ENCODE peak calls at places on chromosomes 16 and 17, in four cellular contexts. L is H1, N is heart right ventricle, J is fibroblast of lung. B is an unnamed sample.

GRCh38 chr17:47287068-47287467 is 33.4 kb downstream of the ITGB3 start:
- DNase-seq in L (no peak), N (no peak), J (no peak), B (no peak)

GRCh38 chr16:1870365-1871082 is 1.4 kb downstream of the MEIOB start:
- DNase-seq in L (no peak), N (no peak), J (peak; percentile 38), B (no peak)

GRCh38 chr17:37024181-37024637 is 75.5 kb downstream of the AATF start:
- DNase-seq in L (no peak), N (no peak), J (peak; percentile 16), B (no peak)

GRCh38 chr16:26644912-26645543 is 421.7 kb upstream of the C16orf82 start:
- DNase-seq in L (no peak), N (no peak), J (no peak), B (no peak)

GRCh38 chr16:22813223-22813945 is 578 bp upstream of the HS3ST2 start:
- DNase-seq in L (peak; percentile 97), N (peak; percentile 56), J (peak; percentile 2), B (peak; percentile 17)

GRCh38 chr16:23248261-23249194 is 53.6 kb upstream of the SCNN1B start:
- DNase-seq in L (no peak), N (no peak), J (no peak), B (no peak)

GRCh38 chr17:19796457-19796856 is 48.4 kb upstream of the ALDH3A1 start:
- DNase-seq in L (no peak), N (no peak), J (no peak), B (no peak)

GRCh38 chr16:27460663-27461482 is 58.9 kb downstream of the IL21R start:
- DNase-seq in L (no peak), N (no peak), J (no peak), B (no peak)

GRCh38 chr16:73034374-73034773 is 13.6 kb downstream of the ZFHX3 start:
- DNase-seq in L (no peak), N (no peak), J (no peak), B (peak; percentile 53)

DNA sequence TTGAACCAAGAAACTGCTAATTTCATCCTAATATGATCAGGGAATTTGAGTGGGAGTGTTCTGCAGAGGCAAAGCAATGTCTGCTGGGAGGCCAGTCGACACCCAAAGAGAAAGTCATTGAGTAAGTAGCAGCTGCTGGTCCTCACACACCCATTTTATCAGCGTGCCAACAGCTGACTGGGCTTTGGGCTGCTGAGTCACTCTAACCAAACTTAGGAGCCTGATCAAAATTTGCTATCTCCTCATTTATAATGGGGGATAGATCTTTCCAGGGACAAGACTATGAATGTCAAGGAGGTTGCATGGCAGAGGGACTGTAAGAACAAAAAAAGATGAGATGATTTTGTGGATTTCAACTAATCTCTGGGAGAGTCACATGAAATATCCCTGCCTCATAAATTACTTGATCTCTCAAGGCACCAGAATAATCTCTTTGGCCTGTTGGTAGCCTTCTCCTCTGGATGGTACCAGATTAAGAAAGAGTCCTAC is 32.9 kb downstream of the CPSF4L start:
- DNase-seq in L (no peak), N (peak; percentile 41), J (peak; percentile 90), B (no peak)
- TF ChIP-seq CTCF in L (no peak), N (no peak), J (no peak), B (no peak)

GRCh38 chr17:10352866-10353265 is 19.9 kb downstream of the MYH13 start:
- DNase-seq in L (no peak), N (no peak), J (no peak), B (no peak)

GRCh38 chr17:10349403-10349802 is 23.4 kb downstream of the MYH13 start:
- DNase-seq in L (peak; percentile 71), N (no peak), J (no peak), B (no peak)
- TF ChIP-seq CTCF in L (peak; percentile 52), N (no peak), J (no peak), B (peak; percentile 54)

GRCh38 chr17:7242717-7243576 is 698 bp upstream of the GABARAP start:
- DNase-seq in L (peak; percentile 96), N (peak; percentile 96), J (peak; percentile 98), B (peak; percentile 92)
- TF ChIP-seq CTCF in L (no peak), N (peak; percentile 28), J (no peak), B (no peak)

DNA sequence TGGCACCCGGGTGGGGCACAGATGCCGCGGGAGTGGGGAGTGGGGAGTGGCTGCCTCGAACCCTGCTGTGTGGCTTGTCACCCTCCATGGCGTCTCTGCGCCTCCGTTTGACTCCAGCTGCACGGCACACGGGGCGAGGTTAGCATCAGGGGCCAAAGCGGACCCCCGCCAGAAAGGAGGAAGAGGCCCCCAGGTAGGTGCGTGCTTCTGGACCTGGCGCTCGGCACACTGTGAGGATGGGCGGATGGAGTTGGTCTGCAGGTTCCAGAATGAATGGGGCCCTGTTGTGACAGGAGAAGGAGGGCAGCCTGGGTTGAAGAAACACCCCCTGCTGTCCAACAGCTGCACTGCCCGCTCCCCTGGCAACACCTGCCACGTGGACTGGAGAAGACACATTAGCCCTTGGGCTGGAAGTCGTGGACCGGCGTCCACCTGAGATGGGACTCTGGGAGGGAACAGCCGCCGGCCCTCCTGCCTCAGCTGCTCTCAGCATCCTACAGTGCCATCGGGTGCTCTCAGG is 9.4 kb upstream of the FASN start:
- DNase-seq in L (peak; percentile 48), N (no peak), J (no peak), B (peak; percentile 25)
- TF ChIP-seq CTCF in L (peak; percentile 46), N (peak; percentile 9), J (no peak), B (peak; percentile 34)

DNA sequence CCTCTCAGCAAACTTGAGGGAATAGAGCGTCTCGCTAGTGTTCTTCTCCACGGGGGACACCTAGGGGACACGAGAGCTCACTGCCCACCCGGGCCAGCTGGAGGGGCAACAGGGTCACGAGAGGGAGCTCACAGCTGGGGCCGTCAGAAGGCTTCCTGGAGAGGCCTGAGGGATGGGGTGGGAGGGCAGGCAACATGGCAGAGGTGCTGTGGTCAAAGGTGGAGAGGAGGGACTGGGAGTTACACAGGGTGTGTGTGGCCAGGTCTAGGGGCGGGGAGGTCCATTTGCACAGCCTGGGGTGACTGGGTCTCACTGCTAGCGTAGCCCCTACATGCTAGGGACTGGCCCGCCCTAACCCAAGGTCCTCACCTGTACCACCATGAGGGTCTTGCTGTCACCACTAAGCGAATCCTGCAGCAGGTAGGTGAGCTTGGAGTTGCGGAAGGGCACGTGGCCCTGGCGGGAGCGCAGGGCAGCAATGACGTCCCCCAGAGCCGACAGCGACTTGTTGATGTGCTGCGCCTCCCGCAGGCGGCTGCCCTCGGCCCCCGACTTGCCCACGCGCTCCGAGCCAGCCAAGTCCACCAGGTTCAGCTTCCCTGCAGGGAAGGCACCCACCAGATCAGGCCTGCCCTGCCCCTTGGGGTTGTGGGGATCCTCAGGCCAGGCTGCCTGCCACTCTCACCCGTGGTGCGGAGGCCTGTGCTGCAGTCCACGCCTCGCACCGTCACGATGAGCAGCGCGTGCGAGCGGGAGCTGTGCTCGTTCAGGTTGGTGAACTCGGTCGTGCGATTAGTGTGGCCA is 25.0 kb downstream of the KATNB1 start:
- DNase-seq in L (no peak), N (no peak), J (no peak), B (no peak)
- TF ChIP-seq CTCF in L (peak; percentile 27), N (no peak), J (no peak), B (no peak)

GRCh38 chr16:52238710-52239109 is 308.2 kb downstream of the TOX3 start:
- DNase-seq in L (no peak), N (no peak), J (no peak), B (no peak)
- TF ChIP-seq CTCF in L (no peak), N (no peak), J (no peak), B (no peak)